ENCODE peak calls at places on chromosomes 13 and 19, in eight cellular contexts. Q is GM23248; Y is mammary epithelial cell; M is PC-3; D is heart right ventricle; F is CD8-positive, alpha-beta T cell; Z is left ventricle myocardium inferior; G is CD8-positive, alpha-beta memory T cell. K is an unnamed sample. For H3K9me3, the result is how much of the 10 kb centered on the place peaks cover.

GRCh38 chr19:21460686-21461085 is 44.7 kb upstream of the ZNF429 start:
- DNase-seq in D (no peak), F (no peak), M (no peak), G (no peak), Q (no peak), Y (no peak), Z (no peak), K (no peak)

GRCh38 chr13:36124236-36124822 is 6.9 kb downstream of the DCLK1 start:
- DNase-seq in G (no peak), D (peak), Q (peak), Y (no peak), F (no peak), M (peak), Z (no peak), K (peak)

GRCh38 chr19:2315818-2316353 is 7.9 kb upstream of the LINGO3 start:
- DNase-seq in G (peak), Z (peak), D (peak), M (peak), F (no peak), Y (no peak), Q (peak), K (peak)

GRCh38 chr13:98232456-98232855 is 55.4 kb upstream of the RNF113B start:
- DNase-seq in D (no peak), F (no peak), Z (no peak), Y (no peak), G (no peak), Q (no peak), M (peak), K (no peak)

GRCh38 chr13:110361365-110361911 is 54.4 kb downstream of the COL4A2 start:
- DNase-seq in M (no peak), Q (peak), G (no peak), Y (no peak), Z (peak), F (no peak), D (peak), K (peak)

GRCh38 chr13:104085611-104086010 is 1019.4 kb upstream of the SLC10A2 start:
- DNase-seq in D (no peak), M (no peak), Y (no peak), Z (no peak), Q (no peak), G (no peak), F (no peak), K (no peak)

GRCh38 chr19:55173186-55173716 is 6.8 kb upstream of the DNAAF3 start:
- DNase-seq in G (no peak), Z (no peak), D (no peak), F (no peak), Q (peak), M (no peak), Y (no peak), K (no peak)

GRCh38 chr19:33370783-33371182 is 2.7 kb upstream of the CEBPG start:
- DNase-seq in D (no peak), Y (peak), Q (no peak), Z (no peak), M (no peak), F (no peak), G (no peak), K (no peak)

GRCh38 chr13:108158746-108159145 is 56.6 kb downstream of the LIG4 start:
- DNase-seq in G (no peak), F (no peak), Z (no peak), M (no peak), Q (no peak), Y (no peak), D (no peak), K (no peak)

GRCh38 chr13:40445557-40445990 is 220.9 kb downstream of the FOXO1 start:
- DNase-seq in Y (peak), Z (peak), F (no peak), Q (no peak), M (peak), D (peak), G (no peak), K (no peak)

GRCh38 chr19:15663245-15663644 is 9.6 kb upstream of the CYP4F12 start:
- DNase-seq in D (no peak), G (no peak), Q (no peak), Z (no peak), M (no peak), F (no peak), Y (no peak), K (no peak)
- H3K9me3 ChIP-seq in D (under half), G (under half), Q (under half), Z (under half), M (under half), F (under half), Y (under half), K (under half)

DNA sequence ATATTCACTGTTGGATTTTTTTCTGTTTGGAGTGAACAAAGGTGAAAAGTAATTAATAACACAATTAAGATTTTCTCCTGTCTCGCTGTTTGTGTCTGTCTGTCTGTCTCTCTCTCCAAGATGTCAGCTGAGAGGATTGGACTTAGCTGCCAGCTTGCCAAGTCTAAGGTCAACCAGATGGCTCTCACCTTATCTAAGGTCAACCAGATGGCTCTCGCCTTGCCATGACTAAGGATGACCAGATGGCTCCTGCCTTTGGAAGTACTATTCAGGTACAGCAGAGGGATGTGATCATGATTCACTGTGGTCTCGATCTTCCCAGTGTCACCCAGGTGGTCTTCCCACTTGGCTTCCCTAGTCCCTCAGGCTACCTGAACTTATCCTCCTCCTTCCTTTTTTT is 1436.4 kb downstream of the UQCRFS1 start:
- DNase-seq in M (no peak), Q (no peak), G (no peak), F (no peak), D (no peak), Z (no peak), Y (no peak), K (no peak)
- H3K9me3 ChIP-seq in M (under half), Q (under half), G (under half), F (under half), D (under half), Z (under half), Y (under half), K (under half)

GRCh38 chr13:80671773-80672172 is 330.8 kb upstream of the SPRY2 start:
- DNase-seq in F (no peak), M (no peak), G (no peak), Q (no peak), D (no peak), Y (no peak), Z (no peak), K (no peak)
- H3K9me3 ChIP-seq in F (under half), M (under half), G (under half), Q (under half), D (under half), Y (under half), Z (under half), K (under half)

GRCh38 chr13:19153782-19154450 is 27.7 kb downstream of the TUBA3C start:
- DNase-seq in Q (peak), G (no peak), Z (no peak), F (no peak), D (no peak), Y (no peak), M (no peak), K (no peak)
- H3K9me3 ChIP-seq in Q (under half), G (under half), Z (under half), F (under half), D (under half), Y (half or more), M (under half), K (under half)

GRCh38 chr19:35241417-35241816 is 7.4 kb upstream of the LSR start:
- DNase-seq in Q (no peak), Y (no peak), Z (no peak), D (no peak), F (no peak), G (no peak), M (no peak), K (no peak)
- H3K9me3 ChIP-seq in Q (under half), Y (under half), Z (under half), D (under half), F (under half), G (under half), M (under half), K (under half)

GRCh38 chr19:4120933-4121612 is 2.8 kb downstream of the MAP2K2 start:
- DNase-seq in Q (no peak), F (no peak), D (no peak), G (no peak), M (no peak), Y (no peak), Z (no peak), K (no peak)
- H3K9me3 ChIP-seq in Q (under half), F (under half), D (under half), G (under half), M (under half), Y (under half), Z (under half), K (under half)

GRCh38 chr19:10450853-10451609 is 30.7 kb downstream of the PDE4A start:
- DNase-seq in F (no peak), G (no peak), M (peak), Z (no peak), Q (no peak), Y (no peak), D (no peak), K (no peak)

GRCh38 chr19:10452726-10453620 is 32.6 kb downstream of the PDE4A start:
- DNase-seq in F (no peak), D (no peak), Z (no peak), Y (no peak), G (no peak), M (no peak), Q (no peak), K (no peak)

GRCh38 chr19:10453852-10454251 is 33.5 kb downstream of the PDE4A start:
- DNase-seq in D (no peak), M (no peak), F (no peak), Q (no peak), G (no peak), Z (no peak), Y (no peak), K (no peak)

GRCh38 chr19:10449037-10449436 is 28.7 kb downstream of the PDE4A start:
- DNase-seq in D (no peak), Y (no peak), G (no peak), M (no peak), Q (no peak), Z (no peak), F (no peak), K (no peak)

DNA sequence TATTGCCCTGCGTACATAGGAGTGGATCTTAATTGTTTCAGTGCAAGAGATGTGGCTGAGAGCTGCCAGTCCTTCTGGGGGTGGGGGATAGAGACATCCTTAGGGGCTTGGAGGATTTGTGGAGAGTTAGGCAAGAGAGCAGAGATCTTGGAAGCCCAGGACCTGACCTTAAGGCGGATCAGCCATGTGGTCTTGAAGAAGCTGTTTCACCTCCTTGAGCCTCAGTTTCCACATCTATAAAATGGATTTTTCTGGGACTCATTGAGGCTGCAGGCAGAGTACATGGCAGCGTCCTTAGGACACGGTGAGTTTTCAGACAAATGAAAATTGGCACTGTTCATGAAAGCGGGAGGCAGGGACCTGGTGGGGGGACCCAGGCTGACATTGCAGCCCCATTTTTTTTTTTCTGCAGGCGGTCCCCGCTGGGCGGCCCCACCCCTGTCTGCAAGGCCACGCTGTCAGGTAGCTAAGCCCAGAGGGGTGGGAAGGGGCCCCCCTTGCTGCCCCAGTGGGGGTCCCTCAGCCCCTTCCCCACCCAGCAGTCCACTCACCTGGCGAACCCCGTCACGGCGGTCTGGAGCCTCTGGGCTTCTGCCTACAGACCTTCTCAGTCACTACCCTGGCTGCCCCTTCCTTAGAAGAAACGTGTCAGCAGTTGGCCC is 30.0 kb downstream of the PDE4A start:
- DNase-seq in G (no peak), Q (no peak), M (no peak), Z (no peak), D (no peak), F (no peak), Y (no peak), K (no peak)
- H3K9me3 ChIP-seq in G (under half), Q (under half), M (under half), Z (under half), D (under half), F (under half), Y (under half), K (under half)